ENCODE peak calls at places on chromosomes 16 and 17, in six cellular contexts. F is mesothelial cell of epicardium, S is T-helper 1 cell, Q is vagina, Z is HTR-8/SVneo, J is H7. G is an unnamed sample.

GRCh38 chr16:61730997-61731396 is 305.2 kb downstream of the CDH8 start:
- DNase-seq in J (no peak), S (no peak), F (no peak), Q (no peak), Z (no peak), G (no peak)

GRCh38 chr16:66874079-66874775 is 6.1 kb upstream of the PDP2 start:
- DNase-seq in F (no peak), Q (no peak), Z (no peak), S (no peak), J (no peak), G (no peak)

GRCh38 chr16:26709175-26709574 is 357.6 kb upstream of the C16orf82 start:
- DNase-seq in Z (no peak), J (peak), Q (no peak), S (no peak), F (no peak), G (no peak)

GRCh38 chr16:85037050-85037410 is 9.4 kb downstream of the KIAA0513 start:
- DNase-seq in J (no peak), Z (peak), Q (no peak), F (no peak), S (no peak), G (no peak)

GRCh38 chr17:81546906-81547613 is 5.1 kb downstream of the FAAP100 start:
- DNase-seq in Q (no peak), S (no peak), F (no peak), J (no peak), Z (no peak), G (no peak)

GRCh38 chr17:39621523-39622379 is 5.0 kb upstream of the PPP1R1B start:
- DNase-seq in S (peak), J (peak), Z (peak), F (peak), Q (no peak), G (peak)

GRCh38 chr16:12132290-12132689 is 155.8 kb downstream of the SNX29 start:
- DNase-seq in S (no peak), F (no peak), Q (no peak), Z (no peak), J (no peak), G (no peak)

GRCh38 chr17:7548585-7549400 is at the start of gene TNFSF12:
- DNase-seq in S (peak), Q (no peak), J (peak), Z (no peak), F (no peak), G (no peak)

GRCh38 chr16:67397812-67398545 is 4.7 kb upstream of the TPPP3 start:
- DNase-seq in Z (no peak), S (no peak), Q (no peak), F (no peak), J (peak), G (no peak)

G was measured in glomerular endothelial cell.